ENCODE peak calls at places on chromosomes 13 and 19, in ten cellular contexts. One of them, this sample, is unnamed.

GRCh38 chr19:497861-498590 is 1.7 kb downstream of the MADCAM1 start:
- DNase-seq in activated T-helper 1 cell treated with anti-CD3 and anti-CD28 coated beads, Interleukin-2, amount 50 U/mL, for 16 hours: no peak
- DNase-seq in GOT3: no peak
- DNase-seq in A673: no peak
- DNase-seq in transverse colon: no peak
- DNase-seq in T-cell: no peak
- DNase-seq in stimulated activated CD4-positive, alpha-beta T cell treated with anti-CD3 and anti-CD28 coated beads, TNF-alpha, amount 100 ng/mL, for 4 hours: no peak
- DNase-seq in effector CD8-positive, alpha-beta T cell: no peak
- DNase-seq in posterior cingulate gyrus: no peak
- DNase-seq in NCI-H460: no peak
- DNase-seq in this sample: no peak

GRCh38 chr19:51448745-51449093 is 9.5 kb downstream of the SIGLEC8 start:
- DNase-seq in transverse colon: no peak
- DNase-seq in activated T-helper 1 cell treated with anti-CD3 and anti-CD28 coated beads, Interleukin-2, amount 50 U/mL, for 16 hours: no peak
- DNase-seq in NCI-H460: no peak
- DNase-seq in A673: no peak
- DNase-seq in stimulated activated CD4-positive, alpha-beta T cell treated with anti-CD3 and anti-CD28 coated beads, TNF-alpha, amount 100 ng/mL, for 4 hours: no peak
- DNase-seq in effector CD8-positive, alpha-beta T cell: no peak
- DNase-seq in T-cell: no peak
- DNase-seq in GOT3: no peak
- DNase-seq in posterior cingulate gyrus: no peak
- DNase-seq in this sample: no peak

GRCh38 chr13:33278923-33279322 is 6.6 kb downstream of the STARD13 start:
- DNase-seq in effector CD8-positive, alpha-beta T cell: no peak
- DNase-seq in T-cell: no peak
- DNase-seq in stimulated activated CD4-positive, alpha-beta T cell treated with anti-CD3 and anti-CD28 coated beads, TNF-alpha, amount 100 ng/mL, for 4 hours: no peak
- DNase-seq in transverse colon: no peak
- DNase-seq in A673: no peak
- DNase-seq in activated T-helper 1 cell treated with anti-CD3 and anti-CD28 coated beads, Interleukin-2, amount 50 U/mL, for 16 hours: no peak
- DNase-seq in posterior cingulate gyrus: no peak
- DNase-seq in NCI-H460: no peak
- DNase-seq in GOT3: no peak
- DNase-seq in this sample: no peak

GRCh38 chr13:111939285-111940278 is 127.4 kb upstream of the SOX1 start:
- DNase-seq in A673: no peak
- DNase-seq in activated T-helper 1 cell treated with anti-CD3 and anti-CD28 coated beads, Interleukin-2, amount 50 U/mL, for 16 hours: no peak
- DNase-seq in posterior cingulate gyrus: peak
- DNase-seq in transverse colon: no peak
- DNase-seq in GOT3: no peak
- DNase-seq in stimulated activated CD4-positive, alpha-beta T cell treated with anti-CD3 and anti-CD28 coated beads, TNF-alpha, amount 100 ng/mL, for 4 hours: no peak
- DNase-seq in NCI-H460: no peak
- DNase-seq in T-cell: no peak
- DNase-seq in effector CD8-positive, alpha-beta T cell: no peak
- DNase-seq in this sample: no peak

GRCh38 chr13:26558074-26558805 is 757 bp downstream of the WASF3 start:
- DNase-seq in A673: no peak
- DNase-seq in GOT3: no peak
- DNase-seq in posterior cingulate gyrus: peak
- DNase-seq in transverse colon: no peak
- DNase-seq in effector CD8-positive, alpha-beta T cell: no peak
- DNase-seq in stimulated activated CD4-positive, alpha-beta T cell treated with anti-CD3 and anti-CD28 coated beads, TNF-alpha, amount 100 ng/mL, for 4 hours: no peak
- DNase-seq in T-cell: no peak
- DNase-seq in activated T-helper 1 cell treated with anti-CD3 and anti-CD28 coated beads, Interleukin-2, amount 50 U/mL, for 16 hours: no peak
- DNase-seq in NCI-H460: no peak
- DNase-seq in this sample: no peak

GRCh38 chr19:55370305-55370988 is at the start of gene IL11:
- DNase-seq in posterior cingulate gyrus: no peak
- DNase-seq in stimulated activated CD4-positive, alpha-beta T cell treated with anti-CD3 and anti-CD28 coated beads, TNF-alpha, amount 100 ng/mL, for 4 hours: no peak
- DNase-seq in T-cell: no peak
- DNase-seq in effector CD8-positive, alpha-beta T cell: no peak
- DNase-seq in NCI-H460: no peak
- DNase-seq in A673: no peak
- DNase-seq in activated T-helper 1 cell treated with anti-CD3 and anti-CD28 coated beads, Interleukin-2, amount 50 U/mL, for 16 hours: no peak
- DNase-seq in GOT3: no peak
- DNase-seq in transverse colon: no peak
- DNase-seq in this sample: no peak

GRCh38 chr13:94553766-94554165 is 42.2 kb downstream of the TGDS start:
- DNase-seq in stimulated activated CD4-positive, alpha-beta T cell treated with anti-CD3 and anti-CD28 coated beads, TNF-alpha, amount 100 ng/mL, for 4 hours: no peak
- DNase-seq in NCI-H460: no peak
- DNase-seq in A673: no peak
- DNase-seq in effector CD8-positive, alpha-beta T cell: no peak
- DNase-seq in GOT3: no peak
- DNase-seq in transverse colon: no peak
- DNase-seq in posterior cingulate gyrus: no peak
- DNase-seq in T-cell: no peak
- DNase-seq in activated T-helper 1 cell treated with anti-CD3 and anti-CD28 coated beads, Interleukin-2, amount 50 U/mL, for 16 hours: no peak
- DNase-seq in this sample: no peak

GRCh38 chr13:109813663-109814062 is 27.3 kb upstream of the IRS2 start:
- DNase-seq in stimulated activated CD4-positive, alpha-beta T cell treated with anti-CD3 and anti-CD28 coated beads, TNF-alpha, amount 100 ng/mL, for 4 hours: no peak
- DNase-seq in transverse colon: no peak
- DNase-seq in activated T-helper 1 cell treated with anti-CD3 and anti-CD28 coated beads, Interleukin-2, amount 50 U/mL, for 16 hours: no peak
- DNase-seq in NCI-H460: no peak
- DNase-seq in A673: no peak
- DNase-seq in T-cell: no peak
- DNase-seq in posterior cingulate gyrus: no peak
- DNase-seq in GOT3: no peak
- DNase-seq in effector CD8-positive, alpha-beta T cell: no peak
- DNase-seq in this sample: no peak

GRCh38 chr19:22604571-22605274 is 29.4 kb upstream of the ZNF492 start:
- DNase-seq in stimulated activated CD4-positive, alpha-beta T cell treated with anti-CD3 and anti-CD28 coated beads, TNF-alpha, amount 100 ng/mL, for 4 hours: no peak
- DNase-seq in NCI-H460: no peak
- DNase-seq in activated T-helper 1 cell treated with anti-CD3 and anti-CD28 coated beads, Interleukin-2, amount 50 U/mL, for 16 hours: no peak
- DNase-seq in GOT3: no peak
- DNase-seq in T-cell: no peak
- DNase-seq in posterior cingulate gyrus: peak
- DNase-seq in A673: no peak
- DNase-seq in transverse colon: no peak
- DNase-seq in effector CD8-positive, alpha-beta T cell: no peak
- DNase-seq in this sample: no peak

GRCh38 chr19:13010038-13010991 is 15.0 kb downstream of the NFIX start:
- DNase-seq in effector CD8-positive, alpha-beta T cell: no peak
- DNase-seq in transverse colon: no peak
- DNase-seq in NCI-H460: no peak
- DNase-seq in A673: no peak
- DNase-seq in stimulated activated CD4-positive, alpha-beta T cell treated with anti-CD3 and anti-CD28 coated beads, TNF-alpha, amount 100 ng/mL, for 4 hours: no peak
- DNase-seq in GOT3: no peak
- DNase-seq in posterior cingulate gyrus: no peak
- DNase-seq in activated T-helper 1 cell treated with anti-CD3 and anti-CD28 coated beads, Interleukin-2, amount 50 U/mL, for 16 hours: no peak
- DNase-seq in T-cell: no peak
- DNase-seq in this sample: no peak

GRCh38 chr13:86020350-86021002 is 221.3 kb upstream of the SLITRK6 start:
- DNase-seq in T-cell: no peak
- DNase-seq in activated T-helper 1 cell treated with anti-CD3 and anti-CD28 coated beads, Interleukin-2, amount 50 U/mL, for 16 hours: no peak
- DNase-seq in effector CD8-positive, alpha-beta T cell: no peak
- DNase-seq in transverse colon: no peak
- DNase-seq in stimulated activated CD4-positive, alpha-beta T cell treated with anti-CD3 and anti-CD28 coated beads, TNF-alpha, amount 100 ng/mL, for 4 hours: no peak
- DNase-seq in posterior cingulate gyrus: no peak
- DNase-seq in GOT3: no peak
- DNase-seq in A673: peak
- DNase-seq in NCI-H460: peak
- DNase-seq in this sample: no peak

GRCh38 chr19:53463263-53463662 is 4.3 kb upstream of the ZNF813 start:
- DNase-seq in T-cell: no peak
- DNase-seq in transverse colon: peak
- DNase-seq in GOT3: no peak
- DNase-seq in stimulated activated CD4-positive, alpha-beta T cell treated with anti-CD3 and anti-CD28 coated beads, TNF-alpha, amount 100 ng/mL, for 4 hours: no peak
- DNase-seq in effector CD8-positive, alpha-beta T cell: no peak
- DNase-seq in A673: peak
- DNase-seq in NCI-H460: no peak
- DNase-seq in activated T-helper 1 cell treated with anti-CD3 and anti-CD28 coated beads, Interleukin-2, amount 50 U/mL, for 16 hours: no peak
- DNase-seq in posterior cingulate gyrus: peak
- DNase-seq in this sample: no peak

GRCh38 chr13:30026093-30026492 is 175.7 kb upstream of the UBL3 start:
- DNase-seq in posterior cingulate gyrus: no peak
- DNase-seq in GOT3: peak
- DNase-seq in activated T-helper 1 cell treated with anti-CD3 and anti-CD28 coated beads, Interleukin-2, amount 50 U/mL, for 16 hours: no peak
- DNase-seq in transverse colon: no peak
- DNase-seq in T-cell: no peak
- DNase-seq in NCI-H460: no peak
- DNase-seq in A673: no peak
- DNase-seq in effector CD8-positive, alpha-beta T cell: no peak
- DNase-seq in stimulated activated CD4-positive, alpha-beta T cell treated with anti-CD3 and anti-CD28 coated beads, TNF-alpha, amount 100 ng/mL, for 4 hours: no peak
- DNase-seq in this sample: no peak

GRCh38 chr19:38975214-38975860 is at the start of gene FBXO17:
- DNase-seq in stimulated activated CD4-positive, alpha-beta T cell treated with anti-CD3 and anti-CD28 coated beads, TNF-alpha, amount 100 ng/mL, for 4 hours: no peak
- DNase-seq in NCI-H460: no peak
- DNase-seq in T-cell: no peak
- DNase-seq in activated T-helper 1 cell treated with anti-CD3 and anti-CD28 coated beads, Interleukin-2, amount 50 U/mL, for 16 hours: no peak
- DNase-seq in posterior cingulate gyrus: peak
- DNase-seq in transverse colon: peak
- DNase-seq in A673: peak
- DNase-seq in GOT3: no peak
- DNase-seq in effector CD8-positive, alpha-beta T cell: no peak
- DNase-seq in this sample: no peak

GRCh38 chr13:27427663-27428062 is 3.2 kb downstream of the GTF3A start:
- DNase-seq in NCI-H460: no peak
- DNase-seq in A673: no peak
- DNase-seq in activated T-helper 1 cell treated with anti-CD3 and anti-CD28 coated beads, Interleukin-2, amount 50 U/mL, for 16 hours: no peak
- DNase-seq in GOT3: no peak
- DNase-seq in transverse colon: no peak
- DNase-seq in T-cell: no peak
- DNase-seq in stimulated activated CD4-positive, alpha-beta T cell treated with anti-CD3 and anti-CD28 coated beads, TNF-alpha, amount 100 ng/mL, for 4 hours: no peak
- DNase-seq in posterior cingulate gyrus: no peak
- DNase-seq in effector CD8-positive, alpha-beta T cell: no peak
- DNase-seq in this sample: no peak

GRCh38 chr19:47110521-47111080 is 3.0 kb downstream of the ZC3H4 start:
- DNase-seq in posterior cingulate gyrus: peak
- DNase-seq in T-cell: no peak
- DNase-seq in activated T-helper 1 cell treated with anti-CD3 and anti-CD28 coated beads, Interleukin-2, amount 50 U/mL, for 16 hours: no peak
- DNase-seq in A673: peak
- DNase-seq in stimulated activated CD4-positive, alpha-beta T cell treated with anti-CD3 and anti-CD28 coated beads, TNF-alpha, amount 100 ng/mL, for 4 hours: peak
- DNase-seq in NCI-H460: no peak
- DNase-seq in effector CD8-positive, alpha-beta T cell: peak
- DNase-seq in GOT3: no peak
- DNase-seq in transverse colon: no peak
- DNase-seq in this sample: no peak

GRCh38 chr13:41905600-41906254 is 55.2 kb downstream of the VWA8 start:
- DNase-seq in posterior cingulate gyrus: no peak
- DNase-seq in activated T-helper 1 cell treated with anti-CD3 and anti-CD28 coated beads, Interleukin-2, amount 50 U/mL, for 16 hours: no peak
- DNase-seq in NCI-H460: peak
- DNase-seq in A673: peak
- DNase-seq in GOT3: no peak
- DNase-seq in T-cell: no peak
- DNase-seq in effector CD8-positive, alpha-beta T cell: no peak
- DNase-seq in stimulated activated CD4-positive, alpha-beta T cell treated with anti-CD3 and anti-CD28 coated beads, TNF-alpha, amount 100 ng/mL, for 4 hours: no peak
- DNase-seq in transverse colon: no peak
- DNase-seq in this sample: no peak

GRCh38 chr13:75480691-75481175 is 1.2 kb downstream of the TBC1D4 start:
- DNase-seq in NCI-H460: no peak
- DNase-seq in activated T-helper 1 cell treated with anti-CD3 and anti-CD28 coated beads, Interleukin-2, amount 50 U/mL, for 16 hours: no peak
- DNase-seq in transverse colon: peak
- DNase-seq in T-cell: peak
- DNase-seq in posterior cingulate gyrus: peak
- DNase-seq in GOT3: no peak
- DNase-seq in effector CD8-positive, alpha-beta T cell: no peak
- DNase-seq in stimulated activated CD4-positive, alpha-beta T cell treated with anti-CD3 and anti-CD28 coated beads, TNF-alpha, amount 100 ng/mL, for 4 hours: peak
- DNase-seq in A673: peak
- DNase-seq in this sample: no peak

GRCh38 chr19:35882074-35882832 is 13.9 kb downstream of the APLP1 start:
- DNase-seq in effector CD8-positive, alpha-beta T cell: no peak
- DNase-seq in activated T-helper 1 cell treated with anti-CD3 and anti-CD28 coated beads, Interleukin-2, amount 50 U/mL, for 16 hours: no peak
- DNase-seq in GOT3: no peak
- DNase-seq in T-cell: peak
- DNase-seq in posterior cingulate gyrus: no peak
- DNase-seq in NCI-H460: peak
- DNase-seq in transverse colon: no peak
- DNase-seq in stimulated activated CD4-positive, alpha-beta T cell treated with anti-CD3 and anti-CD28 coated beads, TNF-alpha, amount 100 ng/mL, for 4 hours: no peak
- DNase-seq in A673: peak
- DNase-seq in this sample: no peak